ENCODE peak calls at places on chromosomes 5 and 9, in eight cellular contexts. T is AG04449, J is prostate gland, C is cardiac fibroblast, E is cardiac muscle cell, I is spleen, Z is foreskin fibroblast, D is neural crest cell. M is an unnamed sample.

GRCh38 chr9:97396256-97396655 is 15.6 kb upstream of the TDRD7 start:
- DNase-seq in E (no peak), Z (no peak), C (no peak), J (no peak), D (no peak), T (no peak), I (no peak), M (no peak)

GRCh38 chr5:89276566-89277305 is 393.8 kb upstream of the MEF2C start:
- DNase-seq in I (no peak), E (no peak), Z (peak; percentile 74), C (peak; percentile 66), D (no peak), T (no peak), J (no peak), M (no peak)

GRCh38 chr9:69715096-69715495 is 42.9 kb upstream of the APBA1 start:
- DNase-seq in C (no peak), Z (no peak), I (no peak), T (no peak), J (no peak), E (no peak), D (no peak), M (no peak)

GRCh38 chr5:72252574-72253155 is 67.4 kb downstream of the MRPS27 start:
- DNase-seq in I (no peak), C (peak; percentile 58), E (no peak), Z (peak; percentile 64), T (no peak), J (no peak), D (no peak), M (no peak)

GRCh38 chr9:133561976-133562554 is 27.6 kb downstream of the ADAMTSL2 start:
- DNase-seq in Z (no peak), T (no peak), I (no peak), C (no peak), E (no peak), D (no peak), J (no peak), M (no peak)

GRCh38 chr5:17163185-17163584 is 54.2 kb upstream of the BASP1 start:
- DNase-seq in E (no peak), T (no peak), I (no peak), D (no peak), Z (no peak), C (no peak), J (no peak), M (no peak)

GRCh38 chr5:126198509-126198908 is 224.7 kb upstream of the GRAMD2B start:
- DNase-seq in I (no peak), C (no peak), T (no peak), E (no peak), Z (no peak), J (no peak), D (no peak), M (no peak)

GRCh38 chr9:20872340-20872977 is 159.0 kb downstream of the HACD4 start:
- DNase-seq in D (no peak), I (no peak), E (peak; percentile 87), C (peak; percentile 77), J (no peak), Z (peak; percentile 76), T (peak; percentile 63), M (no peak)

GRCh38 chr5:34464820-34465219 is 191.3 kb upstream of the RAI14 start:
- DNase-seq in Z (no peak), I (no peak), D (no peak), J (no peak), C (no peak), T (no peak), E (no peak), M (no peak)

GRCh38 chr5:14235872-14236271 is 92.7 kb downstream of the TRIO start:
- DNase-seq in E (no peak), D (no peak), T (no peak), Z (no peak), J (no peak), C (no peak), I (no peak), M (no peak)

GRCh38 chr9:108207611-108208051 is 648.2 kb downstream of the ACTL7B start:
- DNase-seq in J (no peak), E (peak; percentile 24), T (no peak), D (no peak), Z (peak; percentile 85), C (no peak), I (no peak), M (no peak)

GRCh38 chr5:181221792-181222629 is 1.1 kb upstream of the TRIM41 start:
- DNase-seq in I (peak; percentile 97), E (peak; percentile 93), D (peak; percentile 98), C (peak; percentile 99), J (peak; percentile 96), Z (peak; percentile 97), T (peak; percentile 91), M (peak; percentile 97)

GRCh38 chr9:132923346-132923902 is 21.0 kb downstream of the TSC1 start:
- DNase-seq in I (no peak), D (no peak), Z (no peak), C (no peak), E (no peak), T (no peak), J (no peak), M (no peak)

GRCh38 chr5:98096155-98096554 is 677.3 kb upstream of the RGMB start:
- DNase-seq in D (no peak), Z (peak; percentile 81), J (no peak), I (no peak), E (peak; percentile 76), C (peak; percentile 84), T (peak; percentile 44), M (no peak)

GRCh38 chr5:42057254-42057690 is 132.2 kb downstream of the FBXO4 start:
- DNase-seq in T (no peak), E (peak; percentile 30), J (peak; percentile 33), D (peak; percentile 42), Z (peak; percentile 52), C (peak; percentile 56), I (peak; percentile 56), M (no peak)

GRCh38 chr5:127596501-127596900 is 52.4 kb upstream of the CTXN3 start:
- DNase-seq in D (no peak), J (no peak), T (no peak), I (no peak), E (no peak), Z (no peak), C (no peak), M (no peak)

GRCh38 chr9:112327718-112328450 is 5.5 kb downstream of the PTBP3 start:
- DNase-seq in T (no peak), E (no peak), D (no peak), I (no peak), J (no peak), C (peak; percentile 49), Z (no peak), M (no peak)

GRCh38 chr9:32581512-32582143 is 8.7 kb upstream of the NDUFB6 start:
- DNase-seq in J (no peak), E (peak; percentile 81), C (peak; percentile 84), D (peak; percentile 37), Z (peak; percentile 78), I (no peak), T (no peak), M (no peak)

GRCh38 chr5:177444106-177445051 is 2.2 kb upstream of the PRR7 start:
- DNase-seq in D (no peak), E (no peak), I (peak; percentile 78), J (no peak), C (no peak), Z (no peak), T (no peak), M (no peak)

GRCh38 chr5:115126303-115126702 is 43.4 kb downstream of the TRIM36 start:
- DNase-seq in I (no peak), D (no peak), C (no peak), T (no peak), Z (no peak), J (no peak), E (no peak), M (no peak)

GRCh38 chr9:10059044-10059443 is 553.8 kb downstream of the PTPRD start:
- DNase-seq in C (peak; percentile 16), J (peak; percentile 47), I (no peak), Z (peak; percentile 1), E (peak; percentile 15), T (peak; percentile 7), D (no peak), M (no peak)

GRCh38 chr5:94969174-94969573 is 315.7 kb downstream of the MCTP1 start:
- DNase-seq in Z (peak; percentile 34), J (no peak), C (peak; percentile 65), T (no peak), D (no peak), E (peak; percentile 42), I (no peak), M (no peak)
- TF ChIP-seq CTCF in Z (peak; percentile 20), J (no peak), C (peak; percentile 33), T (no peak), D (peak; percentile 51), E (peak; percentile 28), I (no peak), M (peak; percentile 51)

DNA sequence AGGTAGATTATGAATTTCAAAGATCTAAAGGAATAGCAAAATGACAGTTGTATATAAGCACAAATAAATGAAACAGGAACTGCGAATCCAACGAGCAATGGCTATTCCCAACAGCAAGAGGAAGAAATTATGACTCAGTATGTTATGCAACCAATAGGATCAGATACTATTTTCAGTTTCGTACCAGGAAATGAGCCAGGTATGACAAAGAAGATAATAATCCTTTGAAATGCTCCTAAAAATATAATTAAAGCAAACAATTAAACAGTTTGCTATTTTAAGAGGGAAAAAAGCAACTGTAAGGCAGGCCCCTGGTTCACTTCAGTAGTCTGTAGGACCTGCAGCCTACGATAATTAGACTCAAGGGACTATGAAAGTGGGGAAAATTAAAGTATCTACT is 58.9 kb downstream of the AUH start:
- DNase-seq in E (peak; percentile 71), I (no peak), Z (peak; percentile 87), J (no peak), T (peak; percentile 46), C (peak; percentile 88), D (no peak), M (no peak)
- TF ChIP-seq CTCF in E (no peak), I (no peak), Z (no peak), J (no peak), T (no peak), C (no peak), D (no peak), M (no peak)

GRCh38 chr5:95238560-95239325 is 46.2 kb downstream of the MCTP1 start:
- DNase-seq in D (no peak), J (no peak), E (peak; percentile 26), T (no peak), Z (peak; percentile 8), C (peak; percentile 62), I (no peak), M (no peak)
- TF ChIP-seq CTCF in D (peak; percentile 50), J (no peak), E (peak; percentile 23), T (peak; percentile 14), Z (peak; percentile 14), C (peak; percentile 32), I (no peak), M (peak; percentile 60)

GRCh38 chr5:1668141-1668721 is 131.4 kb downstream of the MRPL36 start:
- DNase-seq in T (no peak), E (no peak), D (no peak), J (no peak), Z (no peak), C (no peak), I (no peak), M (peak; percentile 78)

GRCh38 chr5:1667648-1668140 is 131.9 kb downstream of the MRPL36 start:
- DNase-seq in Z (no peak), D (peak; percentile 33), J (no peak), I (no peak), E (no peak), C (no peak), T (no peak), M (peak; percentile 85)

GRCh38 chr5:1665803-1666202 is 133.8 kb downstream of the MRPL36 start:
- DNase-seq in J (no peak), C (no peak), D (no peak), Z (no peak), I (no peak), T (no peak), E (no peak), M (no peak)

GRCh38 chr5:1666221-1666620 is 133.4 kb downstream of the MRPL36 start:
- DNase-seq in C (no peak), J (no peak), D (no peak), E (no peak), Z (no peak), I (no peak), T (no peak), M (peak; percentile 49)

GRCh38 chr5:1666812-1667588 is 132.6 kb downstream of the MRPL36 start:
- DNase-seq in T (no peak), J (peak; percentile 31), E (peak; percentile 46), C (no peak), I (no peak), Z (peak; percentile 51), D (peak; percentile 95), M (peak; percentile 87)
- TF ChIP-seq CTCF in T (peak; percentile 50), J (no peak), E (peak; percentile 39), C (peak; percentile 19), I (no peak), Z (peak; percentile 5), D (peak; percentile 61), M (peak; percentile 43)